ENCODE peak calls at places on chromosomes 16 and 17, in nine cellular contexts. L is testis, Z is A549, C is uterus, T is K562, B is stomach, N is tibial nerve, G is esophagus squamous epithelium, S is Peyer's patch. Y is an unnamed sample.

GRCh38 chr16:90022209-90023077 is 3.2 kb upstream of the DBNDD1 start:
- DNase-seq in L (peak; percentile 96), Z (peak; percentile 90), C (peak; percentile 87), T (peak; percentile 94), B (peak; percentile 95), N (peak; percentile 78), G (no peak), S (peak; percentile 94), Y (peak; percentile 91)

GRCh38 chr17:21287703-21288449 is 3.4 kb downstream of the MAP2K3 start:
- DNase-seq in L (peak; percentile 88), Z (peak; percentile 91), C (peak; percentile 92), T (no peak), B (peak; percentile 99), N (peak; percentile 88), G (peak; percentile 82), S (peak; percentile 99), Y (peak; percentile 99)

GRCh38 chr17:63785556-63785955 is 11.6 kb downstream of the DDX42 start:
- DNase-seq in L (no peak), Z (no peak), C (no peak), T (no peak), B (no peak), N (no peak), G (no peak), S (no peak), Y (no peak)

GRCh38 chr17:42407289-42407836 is 15.7 kb downstream of the CAVIN1 start:
- DNase-seq in L (peak; percentile 89), Z (peak; percentile 96), C (peak; percentile 89), T (peak; percentile 56), B (peak; percentile 93), N (peak; percentile 71), G (peak; percentile 37), S (peak; percentile 91), Y (peak; percentile 96)

GRCh38 chr17:69540356-69540755 is 125.9 kb downstream of the MAP2K6 start:
- DNase-seq in L (no peak), Z (no peak), C (no peak), T (no peak), B (no peak), N (no peak), G (no peak), S (no peak), Y (no peak)

GRCh38 chr17:16969931-16970906 is 1.7 kb downstream of the TNFRSF13B start:
- DNase-seq in L (no peak), Z (no peak), C (no peak), T (no peak), B (no peak), N (no peak), G (no peak), S (no peak), Y (no peak)

GRCh38 chr16:78045865-78046581 is 23.7 kb downstream of the CLEC3A start:
- DNase-seq in L (peak; percentile 75), Z (peak; percentile 16), C (peak; percentile 18), T (peak; percentile 60), B (peak; percentile 70), N (no peak), G (no peak), S (no peak), Y (peak; percentile 78)

GRCh38 chr16:24820522-24820921 is 25.2 kb upstream of the SLC5A11 start:
- DNase-seq in L (no peak), Z (no peak), C (no peak), T (no peak), B (no peak), N (no peak), G (no peak), S (no peak), Y (no peak)

GRCh38 chr17:50540485-50541401 is 6.2 kb upstream of the SPATA20 start:
- DNase-seq in L (no peak), Z (no peak), C (no peak), T (no peak), B (no peak), N (no peak), G (no peak), S (no peak), Y (no peak)

GRCh38 chr17:50539762-50540440 is 7.1 kb upstream of the SPATA20 start:
- DNase-seq in L (no peak), Z (no peak), C (no peak), T (peak; percentile 33), B (peak; percentile 60), N (no peak), G (no peak), S (peak; percentile 76), Y (no peak)

GRCh38 chr17:50542795-50543774 is 3.9 kb upstream of the SPATA20 start:
- DNase-seq in L (no peak), Z (peak; percentile 77), C (no peak), T (no peak), B (peak; percentile 94), N (no peak), G (no peak), S (peak; percentile 83), Y (peak; percentile 90)

GRCh38 chr17:50541402-50541915 is 5.5 kb upstream of the SPATA20 start:
- DNase-seq in L (peak; percentile 20), Z (no peak), C (no peak), T (no peak), B (no peak), N (no peak), G (no peak), S (no peak), Y (no peak)

DNA sequence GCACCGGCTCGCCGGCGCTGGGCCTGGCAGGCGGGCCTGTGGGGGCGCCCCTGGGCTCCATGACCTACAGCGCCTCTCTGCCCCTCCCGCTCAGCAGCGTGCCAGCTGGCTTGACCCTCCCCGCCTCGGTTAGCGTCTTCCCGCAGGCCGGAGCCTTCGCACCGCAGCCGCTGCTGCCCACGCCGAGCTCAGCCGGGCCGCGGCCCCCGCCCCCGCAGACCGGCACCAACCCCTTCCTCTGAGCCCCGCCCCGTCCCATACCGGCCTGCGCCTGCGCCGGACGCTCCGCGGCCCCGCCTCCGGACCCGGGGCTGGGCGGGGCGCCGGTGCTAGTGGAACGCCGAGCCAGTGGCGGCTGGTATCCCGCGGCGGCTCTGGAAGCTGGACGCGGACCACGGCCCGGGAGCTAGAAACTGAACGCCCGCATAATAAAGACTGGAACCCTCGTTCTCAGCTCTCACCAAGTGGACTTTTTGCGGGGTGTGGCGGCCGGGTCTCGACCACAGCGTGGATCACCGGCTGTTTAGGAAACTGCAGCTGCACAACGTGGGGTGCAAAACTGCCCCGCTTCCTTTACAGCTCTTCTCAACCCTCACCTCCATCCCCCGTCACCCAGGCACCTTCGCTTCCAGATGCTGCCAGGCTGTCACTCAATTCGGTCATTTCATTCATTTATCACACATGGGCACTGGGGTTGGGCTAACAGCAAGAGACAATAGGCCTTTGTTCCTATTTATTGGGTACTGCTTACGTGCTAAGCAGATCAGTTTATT is 4.9 kb upstream of the SPATA20 start:
- DNase-seq in L (peak; percentile 90), Z (peak; percentile 96), C (peak; percentile 79), T (peak; percentile 99), B (peak; percentile 92), N (peak; percentile 79), G (no peak), S (peak; percentile 93), Y (peak; percentile 91)
- H3K27ac ChIP-seq in L (peak overlapping the region; percentile 87), Z (peak overlapping the region; percentile 85), C (peak overlapping the region; percentile 67), T (peak overlapping the region; percentile 34), B (peak overlapping the region; percentile 81), N (peak overlapping the region; percentile 81), G (peak overlapping the region; percentile 76), S (peak overlapping the region; percentile 76), Y (peak overlapping the region; percentile 3)

GRCh38 chr16:48629016-48629415 is 19.0 kb upstream of the N4BP1 start:
- DNase-seq in L (no peak), Z (no peak), C (no peak), T (no peak), B (peak; percentile 18), N (no peak), G (no peak), S (peak; percentile 7), Y (no peak)

GRCh38 chr16:48629531-48629930 is 19.6 kb upstream of the N4BP1 start:
- DNase-seq in L (peak; percentile 42), Z (no peak), C (no peak), T (no peak), B (peak; percentile 18), N (no peak), G (no peak), S (peak; percentile 44), Y (no peak)

GRCh38 chr16:48635199-48635718 is 25.3 kb upstream of the N4BP1 start:
- DNase-seq in L (no peak), Z (no peak), C (no peak), T (no peak), B (peak; percentile 8), N (no peak), G (no peak), S (no peak), Y (no peak)

GRCh38 chr16:48628359-48628985 is 18.5 kb upstream of the N4BP1 start:
- DNase-seq in L (no peak), Z (no peak), C (no peak), T (no peak), B (peak; percentile 11), N (no peak), G (no peak), S (peak; percentile 35), Y (no peak)

GRCh38 chr16:48632137-48632774 is 22.3 kb upstream of the N4BP1 start:
- DNase-seq in L (no peak), Z (no peak), C (no peak), T (no peak), B (peak; percentile 17), N (no peak), G (no peak), S (peak; percentile 18), Y (no peak)
- H3K4me3 ChIP-seq in L (no peak overlapping the region), Z (no peak overlapping the region), C (no peak overlapping the region), T (no peak overlapping the region), B (no peak overlapping the region), N (no peak overlapping the region), G (no peak overlapping the region), S (no peak overlapping the region), Y (no peak overlapping the region)

GRCh38 chr16:31876955-31877828 is 3.6 kb downstream of the ZNF267 start:
- DNase-seq in L (no peak), Z (no peak), C (no peak), T (no peak), B (no peak), N (no peak), G (no peak), S (no peak), Y (peak; percentile 18)

GRCh38 chr16:31875112-31875803 is 1.7 kb downstream of the ZNF267 start:
- DNase-seq in L (no peak), Z (no peak), C (no peak), T (peak; percentile 22), B (no peak), N (no peak), G (no peak), S (no peak), Y (no peak)

GRCh38 chr16:31877876-31878642 is 4.5 kb downstream of the ZNF267 start:
- DNase-seq in L (no peak), Z (no peak), C (no peak), T (no peak), B (no peak), N (no peak), G (no peak), S (no peak), Y (no peak)

GRCh38 chr16:31880322-31880979 is 6.8 kb downstream of the ZNF267 start:
- DNase-seq in L (no peak), Z (no peak), C (no peak), T (peak; percentile 88), B (no peak), N (no peak), G (no peak), S (no peak), Y (peak; percentile 59)

GRCh38 chr16:31879937-31880321 is 6.3 kb downstream of the ZNF267 start:
- DNase-seq in L (no peak), Z (no peak), C (no peak), T (no peak), B (no peak), N (no peak), G (no peak), S (no peak), Y (no peak)
- TF ChIP-seq POLR2A in L (no peak), Z (no peak), C (no peak), T (no peak), B (no peak), N (no peak), G (no peak), S (no peak), Y (no peak)

GRCh38 chr16:85312174-85312573 is 199.9 kb upstream of the CIBAR2 start:
- DNase-seq in L (no peak), Z (no peak), C (no peak), T (no peak), B (no peak), N (no peak), G (no peak), S (no peak), Y (no peak)
- H3K27ac ChIP-seq in L (no peak overlapping the region), Z (no peak overlapping the region), C (no peak overlapping the region), T (no peak overlapping the region), B (no peak overlapping the region), N (no peak overlapping the region), G (no peak overlapping the region), S (no peak overlapping the region), Y (no peak overlapping the region)